ENCODE peak calls at places on chromosome 14, in ten cellular contexts. J is KBM-7, C is RWPE1, F is omental fat pad, D is fibroblast of gingiva, O is psoas muscle, X is colonic mucosa, L is foreskin fibroblast, P is A549, U is NCI-H510A treated with DMSO at 0.1 percent for 48 hours. Y is an unnamed sample.

GRCh38 chr14:69667938-69668336 is 56.5 kb downstream of the SUSD6 start:
- DNase-seq in C (no peak), P (no peak), L (no peak), F (no peak), D (no peak), X (no peak), O (no peak), U (no peak), J (peak), Y (no peak)

GRCh38 chr14:50524731-50525510 is 7.4 kb downstream of the MAP4K5 start:
- DNase-seq in F (no peak), U (no peak), P (no peak), X (no peak), O (no peak), C (no peak), D (no peak), J (peak), L (no peak), Y (no peak)

GRCh38 chr14:85313801-85314207 is 216.1 kb upstream of the FLRT2 start:
- DNase-seq in D (peak), X (no peak), F (no peak), L (no peak), J (no peak), P (no peak), U (no peak), C (no peak), O (no peak), Y (no peak)

GRCh38 chr14:21680072-21680471 is 6.5 kb upstream of the OR4E1 start:
- DNase-seq in P (no peak), F (no peak), J (no peak), X (no peak), O (no peak), L (no peak), C (no peak), D (no peak), U (no peak), Y (no peak)

GRCh38 chr14:104844306-104845032 is 20.6 kb upstream of the CEP170B start:
- DNase-seq in O (no peak), X (no peak), D (no peak), C (no peak), U (no peak), P (no peak), J (no peak), L (no peak), F (no peak), Y (no peak)

GRCh38 chr14:77376380-77376770 is 519 bp downstream of the TMED8 start:
- DNase-seq in P (peak), X (peak), O (peak), U (no peak), L (peak), C (no peak), J (no peak), F (no peak), D (peak), Y (peak)

GRCh38 chr14:77314043-77314442 is 6.6 kb downstream of the POMT2 start:
- DNase-seq in D (peak), U (no peak), J (no peak), C (peak), O (no peak), X (no peak), L (peak), P (peak), F (no peak), Y (peak)

GRCh38 chr14:104393199-104393897 is 186.2 kb upstream of the C14orf180 start:
- DNase-seq in O (no peak), J (no peak), P (no peak), F (no peak), C (no peak), D (no peak), U (no peak), X (peak), L (no peak), Y (peak)

GRCh38 chr14:59333668-59334067 is 131.5 kb downstream of the GPR135 start:
- DNase-seq in U (peak), P (peak), C (peak), L (peak), D (peak), X (no peak), O (no peak), F (no peak), J (no peak), Y (no peak)

GRCh38 chr14:57871487-57872080 is 5.7 kb upstream of the SLC35F4 start:
- DNase-seq in U (no peak), L (peak), J (peak), P (peak), O (no peak), D (peak), X (no peak), C (peak), F (no peak), Y (no peak)

GRCh38 chr14:103562385-103563088 is at the start of the genes BAG5 and COA8:
- DNase-seq in C (peak), L (peak), J (peak), D (peak), P (peak), U (peak), F (no peak), X (peak), O (peak), Y (peak)

GRCh38 chr14:48560421-48560820 is 885.0 kb upstream of the MDGA2 start:
- DNase-seq in L (no peak), X (no peak), U (no peak), P (no peak), J (no peak), D (no peak), O (no peak), F (no peak), C (no peak), Y (no peak)

GRCh38 chr14:90302529-90303303 is 29.0 kb downstream of the NRDE2 start:
- DNase-seq in L (no peak), C (no peak), F (no peak), X (no peak), O (no peak), J (no peak), P (no peak), U (no peak), D (no peak), Y (no peak)

GRCh38 chr14:80940146-80940545 is 1.4 kb downstream of the CEP128 start:
- DNase-seq in J (no peak), X (no peak), P (no peak), U (no peak), C (no peak), L (no peak), O (no peak), F (no peak), D (no peak), Y (no peak)

GRCh38 chr14:104851896-104852663 is 13.0 kb upstream of the CEP170B start:
- DNase-seq in L (no peak), P (no peak), O (no peak), D (peak), J (no peak), C (no peak), U (no peak), X (no peak), F (no peak), Y (no peak)

GRCh38 chr14:20986811-20987210 is 3.0 kb upstream of the METTL17 start:
- DNase-seq in P (peak), F (no peak), X (no peak), D (peak), O (no peak), J (no peak), C (peak), L (peak), U (no peak), Y (peak)

GRCh38 chr14:86766469-86766868 is 1226.5 kb downstream of the GALC start:
- DNase-seq in O (no peak), C (no peak), D (no peak), X (no peak), J (no peak), F (no peak), U (no peak), P (no peak), L (no peak), Y (no peak)

GRCh38 chr14:68464716-68465115 is 328.2 kb downstream of the ZFP36L1 start:
- DNase-seq in D (no peak), J (no peak), C (peak), X (no peak), P (peak), F (no peak), U (no peak), O (no peak), L (peak), Y (no peak)

GRCh38 chr14:77139540-77140342 is 1.9 kb downstream of the ZDHHC22 start:
- DNase-seq in C (peak), O (peak), D (no peak), F (no peak), X (peak), U (peak), L (no peak), J (peak), P (peak), Y (no peak)

GRCh38 chr14:90630407-90630806 is 185.8 kb downstream of the TTC7B start:
- DNase-seq in C (no peak), F (no peak), X (no peak), L (no peak), O (no peak), D (no peak), P (no peak), J (peak), U (no peak), Y (no peak)

GRCh38 chr14:93285048-93285447 is 47.8 kb downstream of the BTBD7 start:
- DNase-seq in O (no peak), D (peak), X (no peak), U (no peak), C (no peak), F (no peak), L (no peak), J (no peak), P (no peak), Y (no peak)

GRCh38 chr14:58118097-58118496 is 33.9 kb downstream of the ARMH4 start:
- DNase-seq in D (no peak), X (no peak), O (no peak), U (no peak), C (no peak), F (no peak), L (no peak), P (no peak), J (no peak), Y (no peak)

GRCh38 chr14:93185333-93185688 is 194 bp downstream of the LYSET start:
- DNase-seq in O (no peak), D (no peak), P (no peak), X (no peak), F (no peak), U (no peak), L (no peak), C (no peak), J (peak), Y (no peak)

GRCh38 chr14:98578204-98578603 is 693.8 kb downstream of the BCL11B start:
- DNase-seq in U (no peak), X (no peak), O (no peak), L (peak), J (no peak), C (peak), F (no peak), P (peak), D (no peak), Y (no peak)

GRCh38 chr14:77022219-77022852 is 6.2 kb downstream of the IRF2BPL start:
- DNase-seq in O (no peak), F (no peak), X (peak), L (no peak), U (peak), J (no peak), P (no peak), D (no peak), C (no peak), Y (no peak)

GRCh38 chr14:38210587-38211257 is 3.0 kb downstream of the SSTR1 start:
- DNase-seq in D (peak), U (no peak), P (peak), X (no peak), C (no peak), L (peak), F (no peak), O (peak), J (no peak), Y (no peak)

GRCh38 chr14:106586098-106586704 is 1059.8 kb downstream of the TMEM121 start:
- DNase-seq in D (no peak), U (peak), X (peak), C (peak), J (peak), O (no peak), F (no peak), L (no peak), P (peak), Y (no peak)

GRCh38 chr14:103279129-103280025 is 54.7 kb upstream of the EIF5 start:
- DNase-seq in O (peak), J (no peak), X (no peak), D (no peak), C (no peak), F (no peak), P (no peak), L (no peak), U (no peak), Y (peak)

GRCh38 chr14:29320261-29320660 is 553.7 kb downstream of the FOXG1 start:
- DNase-seq in P (no peak), D (no peak), J (no peak), O (no peak), F (no peak), U (no peak), L (peak), X (no peak), C (no peak), Y (no peak)

GRCh38 chr14:74934476-74935339 is 11.6 kb upstream of the RPS6KL1 start:
- DNase-seq in J (no peak), X (no peak), P (no peak), D (no peak), L (no peak), O (no peak), U (no peak), F (no peak), C (no peak), Y (no peak)

GRCh38 chr14:49250517-49250916 is 335.7 kb downstream of the RPS29 start:
- DNase-seq in P (no peak), C (no peak), L (no peak), O (no peak), F (no peak), X (no peak), U (no peak), J (no peak), D (no peak), Y (no peak)